ENCODE peak calls at places on chromosomes 16 and 17, in seven cellular contexts. V is suprapubic skin, E is hepatocyte, Y is heart left ventricle, X is sigmoid colon, Z is HCT116, C is GM12878. F is an unnamed sample.

GRCh38 chr16:8877894-8878522 is 4.1 kb upstream of the LITAFD start:
- DNase-seq in V (no peak), E (no peak), Y (peak; percentile 19), X (no peak), Z (no peak), C (no peak), F (no peak)

GRCh38 chr17:11986939-11987329 is 10.3 kb downstream of the ZNF18 start:
- DNase-seq in V (no peak), E (peak; percentile 51), Y (no peak), X (no peak), Z (peak; percentile 32), C (no peak), F (no peak)

GRCh38 chr16:77212736-77213541 is 13.7 kb downstream of the SYCE1L start:
- DNase-seq in V (peak; percentile 83), E (peak; percentile 84), Y (peak; percentile 77), X (peak; percentile 78), Z (no peak), C (no peak), F (peak; percentile 76)

GRCh38 chr17:74601944-74602572 is 10.0 kb upstream of the CD300LD start:
- DNase-seq in V (no peak), E (peak; percentile 61), Y (no peak), X (no peak), Z (peak; percentile 53), C (no peak), F (no peak)

GRCh38 chr16:72094266-72094610 is 591 bp downstream of the DHX38 start:
- DNase-seq in V (no peak), E (peak; percentile 35), Y (no peak), X (no peak), Z (no peak), C (no peak), F (no peak)

GRCh38 chr16:12898556-12898955 is 2.8 kb upstream of the SHISA9 start:
- DNase-seq in V (no peak), E (peak; percentile 27), Y (no peak), X (no peak), Z (no peak), C (no peak), F (no peak)

GRCh38 chr16:85188822-85189672 is 76.8 kb upstream of the CIBAR2 start:
- DNase-seq in V (no peak), E (no peak), Y (no peak), X (no peak), Z (no peak), C (no peak), F (no peak)

GRCh38 chr16:73197598-73197997 is 149.7 kb upstream of the ZFHX3 start:
- DNase-seq in V (no peak), E (no peak), Y (no peak), X (no peak), Z (no peak), C (no peak), F (no peak)

GRCh38 chr17:6567528-6568185 is 11.3 kb upstream of the PITPNM3 start:
- DNase-seq in V (peak; percentile 79), E (no peak), Y (no peak), X (peak; percentile 67), Z (no peak), C (no peak), F (no peak)

GRCh38 chr16:17469011-17469741 is 1.6 kb downstream of the XYLT1 start:
- DNase-seq in V (no peak), E (no peak), Y (no peak), X (no peak), Z (no peak), C (no peak), F (no peak)

GRCh38 chr16:17469742-17470001 is 1.1 kb downstream of the XYLT1 start:
- DNase-seq in V (no peak), E (no peak), Y (no peak), X (no peak), Z (no peak), C (no peak), F (no peak)

GRCh38 chr16:17471745-17472075 is 950 bp upstream of the XYLT1 start:
- DNase-seq in V (no peak), E (no peak), Y (no peak), X (no peak), Z (no peak), C (no peak), F (no peak)

GRCh38 chr16:17470002-17470870 is 524 bp downstream of the XYLT1 start:
- DNase-seq in V (no peak), E (peak; percentile 29), Y (peak; percentile 66), X (no peak), Z (no peak), C (no peak), F (no peak)

GRCh38 chr16:17470871-17471744 is at the start of gene XYLT1:
- DNase-seq in V (peak; percentile 89), E (peak; percentile 71), Y (peak; percentile 77), X (peak; percentile 94), Z (no peak), C (no peak), F (peak; percentile 83)
- H3K4me1 ChIP-seq in V (peaks cover 43% of the 10 kb centered on the region), E (peaks cover 29% of the 10 kb centered on the region), Y (peaks cover 10% of the 10 kb centered on the region), X (peaks cover 49% of the 10 kb centered on the region), Z (peaks cover 13% of the 10 kb centered on the region), C (peaks cover 23% of the 10 kb centered on the region), F (peaks cover 18% of the 10 kb centered on the region)

DNA sequence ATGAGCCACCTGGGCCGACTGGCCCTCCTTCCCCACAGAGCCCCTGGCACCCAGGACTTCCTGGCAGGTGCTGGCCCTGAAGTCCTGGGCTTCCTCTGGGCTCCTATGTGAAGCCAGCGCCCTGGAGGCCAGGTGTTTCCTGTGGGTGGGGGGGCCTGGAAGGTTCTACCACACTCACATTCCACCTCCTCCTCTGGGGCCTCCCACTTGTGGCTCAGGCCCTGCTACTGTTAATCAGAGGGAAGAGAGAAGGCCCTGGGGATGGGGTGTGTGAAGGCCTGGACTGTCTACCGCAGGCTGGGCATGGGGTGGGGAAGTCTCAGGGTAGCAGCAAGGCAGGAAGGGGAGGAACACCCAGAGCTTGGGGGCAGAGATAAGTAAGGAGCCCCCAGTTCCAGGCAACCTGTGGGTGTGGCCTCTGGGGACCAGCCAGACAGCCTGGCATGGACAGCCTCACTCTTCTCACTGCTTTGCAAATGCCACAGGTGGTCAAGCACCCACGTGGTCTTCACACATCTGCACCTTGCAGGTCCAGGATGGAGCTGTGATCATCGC is 111.9 kb upstream of the TNRC6C start:
- DNase-seq in V (no peak), E (no peak), Y (no peak), X (no peak), Z (no peak), C (no peak), F (no peak)
- H3K4me3 ChIP-seq in V (no peak overlapping the region), E (no peak overlapping the region), Y (no peak overlapping the region), X (no peak overlapping the region), Z (no peak overlapping the region), C (no peak overlapping the region), F (no peak overlapping the region)

GRCh38 chr16:11737678-11738077 is 5.0 kb downstream of the TXNDC11 start:
- DNase-seq in V (no peak), E (no peak), Y (no peak), X (no peak), Z (no peak), C (no peak), F (no peak)

GRCh38 chr16:11738742-11739544 is 3.7 kb downstream of the TXNDC11 start:
- DNase-seq in V (no peak), E (no peak), Y (no peak), X (no peak), Z (no peak), C (no peak), F (no peak)

GRCh38 chr16:11735801-11736200 is 6.9 kb downstream of the TXNDC11 start:
- DNase-seq in V (no peak), E (no peak), Y (no peak), X (no peak), Z (no peak), C (no peak), F (no peak)

GRCh38 chr16:11734653-11735043 is 8.0 kb downstream of the TXNDC11 start:
- DNase-seq in V (no peak), E (no peak), Y (no peak), X (no peak), Z (no peak), C (no peak), F (no peak)

GRCh38 chr16:11736903-11737302 is 5.8 kb downstream of the TXNDC11 start:
- DNase-seq in V (no peak), E (no peak), Y (no peak), X (no peak), Z (no peak), C (no peak), F (no peak)
- H3K4me1 ChIP-seq in V (peaks cover 27% of the 10 kb centered on the region), E (peaks cover 46% of the 10 kb centered on the region), Y (peaks cover 8% of the 10 kb centered on the region), X (peaks cover 46% of the 10 kb centered on the region), Z (peaks cover 22% of the 10 kb centered on the region), C (peaks cover 42% of the 10 kb centered on the region), F (peaks cover 9% of the 10 kb centered on the region)

DNA sequence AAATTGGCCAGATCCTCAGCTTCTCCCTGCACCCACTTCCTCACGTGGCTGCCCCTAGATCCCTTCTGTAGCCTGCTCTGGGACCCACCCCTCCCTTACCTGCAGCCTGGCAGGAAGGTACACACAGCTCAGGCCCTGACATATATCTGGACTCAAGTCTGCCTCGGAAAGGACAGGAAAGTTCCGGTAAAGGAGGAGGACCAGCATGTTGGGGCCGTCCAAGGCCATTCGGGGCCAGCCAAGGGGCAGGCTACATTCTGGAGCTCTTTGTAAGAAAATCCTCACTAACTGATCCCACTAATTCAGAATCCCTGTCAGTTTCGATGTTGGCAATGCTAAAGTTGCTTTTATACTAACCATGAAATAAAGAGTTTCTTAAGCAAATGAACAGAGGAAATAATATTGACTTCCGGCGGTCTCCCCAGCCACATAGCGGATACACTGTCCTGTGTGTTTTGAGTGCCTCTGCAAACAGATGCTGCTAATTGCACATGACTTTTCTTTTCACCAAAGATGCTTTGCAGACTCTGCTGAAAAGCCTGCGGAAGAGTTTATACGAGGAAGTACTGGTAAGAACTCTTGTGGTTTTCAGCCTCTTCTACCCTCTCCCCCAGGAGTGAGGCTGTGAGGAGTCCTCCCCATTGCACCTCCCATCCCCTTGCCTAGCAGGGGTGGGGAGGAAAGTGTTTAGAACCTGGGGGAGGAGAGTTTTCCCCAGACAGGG is 54.8 kb downstream of the PLXDC1 start:
- DNase-seq in V (no peak), E (no peak), Y (no peak), X (no peak), Z (no peak), C (no peak), F (no peak)
- H3K4me3 ChIP-seq in V (no peak overlapping the region), E (no peak overlapping the region), Y (no peak overlapping the region), X (no peak overlapping the region), Z (no peak overlapping the region), C (no peak overlapping the region), F (no peak overlapping the region)

GRCh38 chr17:77090476-77090875 is 50.3 kb upstream of the SEC14L1 start:
- DNase-seq in V (no peak), E (no peak), Y (no peak), X (no peak), Z (no peak), C (no peak), F (no peak)
- H3K4me1 ChIP-seq in V (peaks cover 48% of the 10 kb centered on the region), E (no peaks in the 10 kb centered on the region), Y (peaks cover 16% of the 10 kb centered on the region), X (peaks cover 24% of the 10 kb centered on the region), Z (peaks cover 34% of the 10 kb centered on the region), C (peaks cover 23% of the 10 kb centered on the region), F (peaks cover 16% of the 10 kb centered on the region)

GRCh38 chr17:46818319-46818928 is at the start of gene WNT3:
- DNase-seq in V (no peak), E (no peak), Y (peak; percentile 72), X (no peak), Z (no peak), C (no peak), F (no peak)
- H3K4me3 ChIP-seq in V (peak within 1 kb of the TSS; percentile 53), E (peak within 1 kb of the TSS; percentile 45), Y (peak within 1 kb of the TSS; percentile 42), X (peak within 1 kb of the TSS; percentile 22), Z (no peak within 1 kb of the TSS), C (no peak within 1 kb of the TSS), F (peak within 1 kb of the TSS; percentile 59)